ENCODE peak calls at places on chromosomes 6 and 20, in four cellular contexts. Y is SK-N-SH, H is K562, K is HepG2. N is an unnamed sample.

GRCh38 chr6:42281570-42281969 is 63.9 kb upstream of the MRPS10 start:
- DNase-seq in K (no peak), Y (no peak), H (no peak), N (no peak)

GRCh38 chr6:9745476-9745875 is 669.4 kb downstream of the TFAP2A start:
- DNase-seq in Y (no peak), K (no peak), H (no peak), N (no peak)

GRCh38 chr6:166570929-166571699 is 15.4 kb downstream of the RAMACL start:
- DNase-seq in K (no peak), Y (no peak), H (no peak), N (no peak)

GRCh38 chr6:1596088-1596852 is 13.4 kb upstream of the FOXC1 start:
- DNase-seq in H (peak; percentile 90), Y (peak; percentile 91), K (peak; percentile 50), N (no peak)

GRCh38 chr20:3082306-3082951 is 2.1 kb downstream of the AVP start:
- DNase-seq in K (no peak), Y (peak; percentile 86), H (no peak), N (no peak)

GRCh38 chr6:157099912-157100593 is 223.3 kb downstream of the TMEM242 start:
- DNase-seq in K (no peak), Y (no peak), H (peak; percentile 39), N (no peak)

GRCh38 chr20:44900231-44900854 is 9.5 kb upstream of the PABPC1L start:
- DNase-seq in K (no peak), H (no peak), Y (no peak), N (no peak)

GRCh38 chr20:46990811-46991567 is 96.3 kb downstream of the EYA2 start:
- DNase-seq in Y (no peak), H (no peak), K (no peak), N (no peak)

GRCh38 chr20:17835240-17835940 is 133.2 kb downstream of the SNX5 start:
- DNase-seq in Y (no peak), H (no peak), K (no peak), N (peak; percentile 55)

GRCh38 chr6:12528581-12529363 is 187.8 kb upstream of the PHACTR1 start:
- DNase-seq in Y (peak; percentile 72), K (no peak), H (no peak), N (no peak)

GRCh38 chr20:11553603-11554002 is 364.1 kb upstream of the BTBD3 start:
- DNase-seq in H (no peak), Y (no peak), K (peak; percentile 9), N (no peak)

GRCh38 chr6:25602680-25602982 is 49.4 kb upstream of the SCGN start:
- DNase-seq in Y (no peak), K (no peak), H (no peak), N (no peak)
- TF ChIP-seq CTCF in Y (no peak), K (no peak), H (no peak), N (no peak)

GRCh38 chr6:111086685-111087084 is 618 bp upstream of the SLC16A10 start:
- DNase-seq in Y (no peak), H (no peak), K (no peak), N (no peak)

GRCh38 chr6:111090766-111091165 is 3.5 kb downstream of the SLC16A10 start:
- DNase-seq in Y (no peak), H (no peak), K (no peak), N (no peak)

GRCh38 chr6:111088668-111089003 is 1.3 kb downstream of the SLC16A10 start:
- DNase-seq in Y (no peak), K (no peak), H (no peak), N (no peak)

GRCh38 chr6:111087871-111088667 is 766 bp downstream of the SLC16A10 start:
- DNase-seq in Y (peak; percentile 53), K (peak; percentile 63), H (no peak), N (peak; percentile 10)

DNA sequence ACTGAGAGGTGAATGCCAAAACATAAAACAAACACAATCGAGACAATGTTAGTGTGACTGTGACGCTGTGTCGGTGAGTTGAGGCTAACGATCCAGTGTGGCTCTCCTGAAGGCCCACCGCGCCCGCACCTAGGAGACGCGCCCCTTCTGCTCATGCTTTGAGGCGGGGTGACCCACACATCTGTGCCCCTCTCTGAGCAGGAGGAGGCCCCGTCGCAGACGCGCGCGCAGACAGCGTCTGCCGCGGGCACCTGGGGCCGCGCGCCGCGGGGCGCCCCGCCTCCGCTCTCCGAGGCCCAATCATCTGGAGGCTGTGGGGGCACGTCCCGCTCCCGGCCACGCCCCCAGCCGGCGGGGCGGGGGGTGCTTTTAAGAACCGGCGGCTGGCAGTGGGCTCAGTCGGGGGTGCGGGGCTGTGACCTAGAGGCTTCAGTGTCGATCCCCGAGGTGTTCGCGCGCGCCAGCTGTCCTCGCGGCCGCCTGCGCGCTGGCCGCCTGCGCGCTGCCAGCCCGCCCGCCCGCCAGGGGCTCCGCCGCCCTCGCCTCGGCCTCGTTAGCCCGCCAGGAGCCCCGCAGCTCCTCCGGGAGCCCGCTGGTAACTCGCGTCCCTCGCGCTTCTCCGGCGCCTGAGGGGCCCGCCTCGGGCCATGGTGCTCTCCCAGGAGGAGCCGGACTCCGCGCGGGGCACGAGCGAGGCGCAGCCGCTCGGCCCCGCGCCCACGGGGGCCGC is at the start of gene SLC16A10:
- DNase-seq in Y (peak; percentile 97), K (peak; percentile 65), H (peak; percentile 92), N (peak; percentile 39)
- TF ChIP-seq ELF1 in Y (no peak), K (no peak), H (no peak), N (no peak)

DNA sequence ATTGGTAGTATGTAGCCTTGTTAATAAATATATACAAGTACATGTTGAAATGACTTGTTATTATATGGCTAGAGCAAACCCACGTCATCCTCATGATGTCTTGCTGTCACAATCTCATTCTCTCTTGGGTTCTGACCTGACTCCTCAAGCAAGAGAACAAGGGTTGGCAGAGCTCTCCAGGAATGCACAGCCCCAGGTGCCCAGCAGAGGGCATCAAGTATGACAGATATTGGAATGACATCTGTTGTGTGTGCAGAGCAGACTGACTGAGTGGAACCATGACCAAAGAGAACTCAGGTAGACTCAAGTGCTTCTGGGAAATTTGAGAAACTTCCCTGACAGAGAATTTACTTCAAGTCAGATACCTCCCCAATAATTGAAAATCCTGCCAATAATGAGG is 90.6 kb downstream of the PAX1 start:
- DNase-seq in Y (no peak), K (peak; percentile 32), H (no peak), N (no peak)
- TF ChIP-seq CTCF in Y (peak; percentile 8), K (peak; percentile 54), H (no peak), N (no peak)

DNA sequence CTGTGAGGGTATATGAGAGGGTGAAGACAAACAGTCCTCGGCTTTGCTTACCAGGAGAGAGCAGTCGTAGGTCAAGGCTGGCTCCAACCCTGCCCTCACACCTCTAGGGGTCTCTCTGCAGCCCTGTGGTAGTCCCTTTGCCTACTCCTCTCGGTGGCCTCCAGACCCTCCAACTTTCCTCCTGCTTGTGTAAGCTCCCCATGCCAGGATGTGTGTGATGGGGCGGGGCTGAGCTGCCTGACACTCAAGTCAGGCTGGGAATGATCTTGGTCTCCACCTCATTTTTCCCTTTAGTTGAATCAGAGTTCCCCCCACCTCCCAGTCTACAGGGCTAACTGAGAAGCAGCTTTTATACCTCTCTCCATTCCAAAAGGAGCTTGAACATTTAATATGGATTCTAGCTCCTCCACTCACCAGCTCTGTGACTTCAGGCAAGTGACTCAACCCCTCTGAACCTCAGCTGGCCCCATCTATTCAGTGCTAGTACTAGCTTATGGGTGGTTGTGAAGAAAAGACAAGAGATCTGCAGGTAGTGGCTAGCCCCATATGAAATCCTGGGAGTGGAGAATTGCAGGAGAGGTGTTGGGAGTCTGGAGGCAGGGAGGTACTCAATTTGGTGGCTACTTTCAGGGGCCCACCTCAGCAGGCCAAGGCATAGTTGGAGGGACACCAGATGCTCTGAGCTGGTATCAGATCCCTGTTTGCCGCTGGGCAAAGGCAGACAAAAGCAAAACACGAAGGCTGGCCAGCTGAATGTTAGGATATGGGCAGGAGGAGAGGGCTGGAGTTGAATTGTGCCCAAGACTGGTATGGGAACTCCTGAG is 971 bp downstream of the SLC29A1 start:
- DNase-seq in H (no peak), K (no peak), Y (peak; percentile 66), N (no peak)
- TF ChIP-seq ELF1 in H (no peak), K (no peak), Y (no peak), N (no peak)

DNA sequence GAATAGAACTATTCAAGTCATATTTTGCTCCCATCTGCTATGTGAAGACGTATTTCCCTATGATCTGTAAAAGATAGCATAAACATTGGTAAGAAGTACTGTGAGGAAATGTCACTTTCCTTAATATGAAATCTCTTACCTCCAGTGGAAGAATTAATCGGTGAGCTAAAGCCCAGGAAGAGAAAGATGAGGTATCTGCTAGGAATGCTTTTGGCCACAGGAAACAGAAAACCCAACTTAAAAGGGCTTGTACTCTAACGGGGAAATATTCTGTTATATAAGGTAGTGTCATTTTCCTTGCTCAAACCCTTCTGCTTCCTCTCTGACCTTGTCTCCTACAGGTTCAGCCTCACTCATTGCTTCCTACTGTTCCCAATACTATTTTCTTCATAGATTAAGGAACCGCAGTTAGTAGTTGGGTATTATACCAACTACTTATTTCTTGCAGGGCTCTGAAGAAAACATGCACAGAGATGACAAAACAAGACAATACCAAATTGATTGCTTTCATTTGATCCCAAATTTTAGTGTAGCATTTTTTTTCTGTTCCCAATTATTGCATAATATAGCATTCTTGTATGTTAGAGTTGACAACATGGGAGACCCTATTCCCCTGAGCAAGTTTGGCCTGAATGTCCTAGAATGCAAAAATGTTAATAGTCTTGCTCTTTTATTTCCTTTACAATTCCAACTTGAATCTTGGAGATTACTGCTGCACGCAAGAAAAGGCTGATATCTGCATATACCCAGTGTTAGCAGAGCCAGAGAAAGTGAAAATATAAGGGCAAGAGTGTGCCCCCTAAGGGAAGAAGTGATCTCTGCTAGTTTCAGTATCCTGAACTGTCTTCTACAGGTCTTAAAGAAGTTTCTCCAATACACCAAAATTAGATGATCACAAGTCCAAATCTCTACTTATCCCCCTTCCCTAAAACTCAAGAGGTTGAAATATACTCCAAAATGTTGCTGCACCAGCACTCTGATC is 65.3 kb downstream of the AFG1L start:
- DNase-seq in H (no peak), Y (no peak), K (no peak), N (no peak)
- TF ChIP-seq CTCF in H (peak; percentile 33), Y (peak; percentile 18), K (no peak), N (peak; percentile 25)

GRCh38 chr20:25289886-25290597 is 42.2 kb downstream of the PYGB start:
- DNase-seq in Y (no peak), H (no peak), K (no peak), N (no peak)

GRCh38 chr20:25290646-25291431 is 43.0 kb downstream of the PYGB start:
- DNase-seq in Y (no peak), K (no peak), H (no peak), N (no peak)

GRCh38 chr20:25293507-25293906 is 45.6 kb downstream of the PYGB start:
- DNase-seq in K (no peak), H (no peak), Y (no peak), N (no peak)

GRCh38 chr20:25292176-25292891 is 44.4 kb downstream of the PYGB start:
- DNase-seq in Y (no peak), K (no peak), H (no peak), N (no peak)

GRCh38 chr20:25291432-25292133 is 43.7 kb downstream of the PYGB start:
- DNase-seq in Y (no peak), H (no peak), K (no peak), N (no peak)
- TF ChIP-seq ELF1 in Y (no peak), H (no peak), K (no peak), N (no peak)

DNA sequence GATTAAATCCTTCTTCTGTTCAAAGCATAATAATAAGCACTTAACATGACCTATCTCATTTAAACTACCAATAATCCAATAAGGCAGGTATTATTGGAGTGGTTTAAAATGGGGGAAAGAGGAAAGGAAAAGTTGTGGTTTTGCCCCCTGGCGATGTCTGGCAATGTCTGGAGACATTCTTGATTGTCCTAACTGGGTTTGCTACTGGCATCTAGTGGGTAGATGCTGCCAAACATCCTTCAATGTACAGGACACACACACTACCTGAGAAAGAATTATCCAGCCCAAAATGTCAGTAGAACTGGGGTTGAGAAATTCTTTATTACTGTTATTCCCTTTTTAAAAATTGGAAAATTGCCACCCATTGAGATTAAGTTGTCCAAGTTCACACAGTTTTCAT is 25.2 kb upstream of the SRSF6 start:
- DNase-seq in H (no peak), K (no peak), Y (no peak), N (no peak)
- TF ChIP-seq CTCF in H (no peak), K (no peak), Y (no peak), N (peak; percentile 9)

N was measured in HCT116.